ENCODE peak calls at places on chromosomes 6 and 20, in four cellular contexts. One of them, this sample, is unnamed. For H3K4me1, the result is how much of the 10 kb centered on the place peaks cover.

GRCh38 chr6:136491251-136491650 is 59.0 kb downstream of the MAP7 start:
- DNase-seq in hepatocyte: no peak
- DNase-seq in PC-3: no peak
- DNase-seq in A673: no peak
- DNase-seq in this sample: no peak

GRCh38 chr20:31870703-31871601 is 518 bp downstream of the TTLL9 start:
- DNase-seq in hepatocyte: peak
- DNase-seq in PC-3: no peak
- DNase-seq in A673: no peak
- DNase-seq in this sample: no peak

GRCh38 chr6:52435345-52435744 is 15.2 kb downstream of the EFHC1 start:
- DNase-seq in hepatocyte: no peak
- DNase-seq in PC-3: no peak
- DNase-seq in A673: no peak
- DNase-seq in this sample: no peak

GRCh38 chr6:104632565-104632964 is 227.2 kb downstream of the HACE1 start:
- DNase-seq in hepatocyte: no peak
- DNase-seq in PC-3: no peak
- DNase-seq in A673: no peak
- DNase-seq in this sample: no peak

GRCh38 chr6:35425284-35425683 is 26.9 kb upstream of the FANCE start:
- DNase-seq in hepatocyte: no peak
- DNase-seq in PC-3: peak
- DNase-seq in A673: peak
- DNase-seq in this sample: no peak

GRCh38 chr6:119129968-119130484 is 51.6 kb upstream of the FAM184A start:
- DNase-seq in hepatocyte: no peak
- DNase-seq in PC-3: peak
- DNase-seq in A673: no peak
- DNase-seq in this sample: peak

GRCh38 chr6:110216140-110216539 is 35.9 kb downstream of the CDC40 start:
- DNase-seq in hepatocyte: no peak
- DNase-seq in PC-3: no peak
- DNase-seq in A673: no peak
- DNase-seq in this sample: no peak

GRCh38 chr20:38812182-38812581 is 6.7 kb downstream of the PPP1R16B start:
- DNase-seq in hepatocyte: no peak
- DNase-seq in PC-3: no peak
- DNase-seq in A673: no peak
- DNase-seq in this sample: peak

GRCh38 chr6:32685603-32686002 is 19.1 kb upstream of the HLA-DQB1 start:
- DNase-seq in hepatocyte: no peak
- DNase-seq in PC-3: no peak
- DNase-seq in A673: no peak
- DNase-seq in this sample: no peak

GRCh38 chr6:137490506-137490905 is 3.7 kb downstream of the OLIG3 start:
- DNase-seq in hepatocyte: no peak
- DNase-seq in PC-3: no peak
- DNase-seq in A673: no peak
- DNase-seq in this sample: no peak

GRCh38 chr6:124964764-124965105 is 2.5 kb downstream of the RNF217 start:
- DNase-seq in hepatocyte: no peak
- DNase-seq in PC-3: peak
- DNase-seq in A673: no peak
- DNase-seq in this sample: no peak

GRCh38 chr20:44961024-44961866 is 1.0 kb upstream of the TOMM34 start:
- DNase-seq in hepatocyte: no peak
- DNase-seq in PC-3: peak
- DNase-seq in A673: peak
- DNase-seq in this sample: no peak

GRCh38 chr20:63525185-63525584 is 4.6 kb downstream of the PPDPF start:
- DNase-seq in hepatocyte: no peak
- DNase-seq in PC-3: no peak
- DNase-seq in A673: no peak
- DNase-seq in this sample: no peak

GRCh38 chr20:13525225-13525940 is 113.3 kb downstream of the TASP1 start:
- DNase-seq in hepatocyte: no peak
- DNase-seq in PC-3: peak
- DNase-seq in A673: no peak
- DNase-seq in this sample: peak

GRCh38 chr20:24981282-24981681 is 11.3 kb downstream of the APMAP start:
- DNase-seq in hepatocyte: no peak
- DNase-seq in PC-3: no peak
- DNase-seq in A673: no peak
- DNase-seq in this sample: no peak

GRCh38 chr6:104771258-104771832 is 88.4 kb downstream of the HACE1 start:
- DNase-seq in hepatocyte: peak
- DNase-seq in PC-3: peak
- DNase-seq in A673: peak
- DNase-seq in this sample: no peak

GRCh38 chr6:82612475-82612874 is 248.9 kb downstream of the TPBG start:
- DNase-seq in hepatocyte: no peak
- DNase-seq in PC-3: no peak
- DNase-seq in A673: peak
- DNase-seq in this sample: peak

GRCh38 chr20:63819224-63819917 is 11.7 kb downstream of the ZBTB46 start:
- DNase-seq in hepatocyte: no peak
- DNase-seq in PC-3: peak
- DNase-seq in A673: peak
- DNase-seq in this sample: peak

GRCh38 chr20:10603971-10604864 is 69.6 kb downstream of the JAG1 start:
- DNase-seq in hepatocyte: peak
- DNase-seq in PC-3: peak
- DNase-seq in A673: no peak
- DNase-seq in this sample: peak

GRCh38 chr6:1987640-1988039 is 257.8 kb downstream of the GMDS start:
- DNase-seq in hepatocyte: no peak
- DNase-seq in PC-3: peak
- DNase-seq in A673: peak
- DNase-seq in this sample: no peak

GRCh38 chr20:60477958-60478357 is 519.7 kb downstream of the CDH26 start:
- DNase-seq in hepatocyte: no peak
- DNase-seq in PC-3: no peak
- DNase-seq in A673: no peak
- DNase-seq in this sample: no peak

GRCh38 chr20:45974896-45975565 is 3.0 kb upstream of the ZNF335 start:
- DNase-seq in hepatocyte: no peak
- DNase-seq in PC-3: peak
- DNase-seq in A673: no peak
- DNase-seq in this sample: no peak

GRCh38 chr6:82144852-82145332 is 102.7 kb downstream of the IBTK start:
- DNase-seq in hepatocyte: peak
- DNase-seq in PC-3: peak
- DNase-seq in A673: peak
- DNase-seq in this sample: peak

GRCh38 chr20:5171074-5171789 is 44.4 kb downstream of the CDS2 start:
- DNase-seq in hepatocyte: no peak
- DNase-seq in PC-3: no peak
- DNase-seq in A673: no peak
- DNase-seq in this sample: peak

DNA sequence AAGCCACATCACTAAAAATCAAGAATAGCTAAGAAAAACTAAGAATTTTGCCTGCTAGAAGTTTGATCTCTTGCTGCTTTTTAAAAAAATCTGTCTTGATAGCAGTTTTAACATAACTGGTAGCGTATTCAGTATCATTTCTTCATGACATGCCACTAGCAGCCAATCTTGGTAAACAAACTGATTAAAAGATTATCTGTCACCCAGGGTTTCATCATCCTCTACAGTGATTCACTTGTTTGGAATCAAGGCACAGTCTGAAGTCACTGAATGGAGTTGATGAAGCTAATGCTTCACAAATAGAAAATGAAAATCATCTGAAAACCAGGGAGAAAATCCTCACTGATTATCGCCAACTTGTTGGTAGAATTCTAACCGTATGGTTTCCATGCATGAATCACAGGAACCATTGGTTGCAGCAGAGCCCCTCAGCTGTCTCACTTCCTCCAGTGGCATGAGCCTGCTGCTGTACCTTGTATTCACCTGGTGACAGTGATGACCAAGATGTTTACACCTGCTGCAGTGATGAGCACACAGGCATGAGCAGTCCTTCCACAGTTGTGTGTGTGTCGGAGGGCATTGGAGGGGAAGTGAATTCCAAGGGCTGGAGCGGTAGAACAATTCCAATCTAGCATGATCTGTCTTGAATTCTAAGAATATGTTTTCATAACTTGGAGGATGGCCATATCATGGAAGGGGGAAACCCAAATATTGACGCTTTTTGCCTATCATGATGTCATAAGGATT is 275.0 kb downstream of the KHDC1L start:
- DNase-seq in hepatocyte: peak
- DNase-seq in PC-3: peak
- DNase-seq in A673: peak
- DNase-seq in this sample: no peak
- H3K4me1 ChIP-seq in hepatocyte: under half
- H3K4me1 ChIP-seq in PC-3: under half
- H3K4me1 ChIP-seq in A673: half or more
- H3K4me1 ChIP-seq in this sample: under half

GRCh38 chr6:143746202-143747119 is 68.7 kb downstream of the PHACTR2 start:
- DNase-seq in hepatocyte: no peak
- DNase-seq in PC-3: no peak
- DNase-seq in A673: no peak
- DNase-seq in this sample: no peak

GRCh38 chr6:143747347-143747842 is 69.6 kb downstream of the PHACTR2 start:
- DNase-seq in hepatocyte: peak
- DNase-seq in PC-3: no peak
- DNase-seq in A673: no peak
- DNase-seq in this sample: no peak

GRCh38 chr6:143743256-143744166 is 65.7 kb downstream of the PHACTR2 start:
- DNase-seq in hepatocyte: peak
- DNase-seq in PC-3: no peak
- DNase-seq in A673: no peak
- DNase-seq in this sample: no peak

GRCh38 chr6:143744593-143745151 is 66.9 kb downstream of the PHACTR2 start:
- DNase-seq in hepatocyte: peak
- DNase-seq in PC-3: peak
- DNase-seq in A673: no peak
- DNase-seq in this sample: peak

GRCh38 chr6:143745160-143746133 is 67.7 kb downstream of the PHACTR2 start:
- DNase-seq in hepatocyte: peak
- DNase-seq in PC-3: peak
- DNase-seq in A673: peak
- DNase-seq in this sample: peak
- H3K4me1 ChIP-seq in hepatocyte: half or more
- H3K4me1 ChIP-seq in PC-3: under half
- H3K4me1 ChIP-seq in A673: under half
- H3K4me1 ChIP-seq in this sample: under half

GRCh38 chr6:43494321-43494720 is 15.8 kb downstream of the LRRC73 start:
- DNase-seq in hepatocyte: no peak
- DNase-seq in PC-3: no peak
- DNase-seq in A673: no peak
- DNase-seq in this sample: no peak
- H3K4me1 ChIP-seq in hepatocyte: under half
- H3K4me1 ChIP-seq in PC-3: under half
- H3K4me1 ChIP-seq in A673: under half
- H3K4me1 ChIP-seq in this sample: under half

DNA sequence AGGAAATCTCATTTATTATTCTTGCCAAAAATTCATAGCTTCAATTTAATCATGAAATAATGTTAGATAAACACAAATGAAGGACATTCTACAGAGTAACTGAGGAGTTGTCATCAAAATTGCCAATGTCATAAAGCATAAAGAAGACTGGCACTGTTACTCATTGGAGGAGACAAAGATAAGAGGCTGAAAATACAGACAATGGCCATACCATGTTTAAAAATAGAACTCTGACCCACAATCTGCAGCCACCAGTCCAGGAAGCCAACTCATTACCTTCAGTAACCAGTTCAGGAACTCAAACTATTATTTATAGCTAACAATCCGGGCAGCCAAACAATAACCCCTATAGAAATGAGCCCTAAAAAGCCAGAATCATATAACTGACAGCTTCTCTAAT is 795.6 kb downstream of the TENT5A start:
- DNase-seq in hepatocyte: no peak
- DNase-seq in PC-3: no peak
- DNase-seq in A673: no peak
- DNase-seq in this sample: no peak
- H3K4me1 ChIP-seq in hepatocyte: under half
- H3K4me1 ChIP-seq in PC-3: under half
- H3K4me1 ChIP-seq in A673: under half
- H3K4me1 ChIP-seq in this sample: under half

DNA sequence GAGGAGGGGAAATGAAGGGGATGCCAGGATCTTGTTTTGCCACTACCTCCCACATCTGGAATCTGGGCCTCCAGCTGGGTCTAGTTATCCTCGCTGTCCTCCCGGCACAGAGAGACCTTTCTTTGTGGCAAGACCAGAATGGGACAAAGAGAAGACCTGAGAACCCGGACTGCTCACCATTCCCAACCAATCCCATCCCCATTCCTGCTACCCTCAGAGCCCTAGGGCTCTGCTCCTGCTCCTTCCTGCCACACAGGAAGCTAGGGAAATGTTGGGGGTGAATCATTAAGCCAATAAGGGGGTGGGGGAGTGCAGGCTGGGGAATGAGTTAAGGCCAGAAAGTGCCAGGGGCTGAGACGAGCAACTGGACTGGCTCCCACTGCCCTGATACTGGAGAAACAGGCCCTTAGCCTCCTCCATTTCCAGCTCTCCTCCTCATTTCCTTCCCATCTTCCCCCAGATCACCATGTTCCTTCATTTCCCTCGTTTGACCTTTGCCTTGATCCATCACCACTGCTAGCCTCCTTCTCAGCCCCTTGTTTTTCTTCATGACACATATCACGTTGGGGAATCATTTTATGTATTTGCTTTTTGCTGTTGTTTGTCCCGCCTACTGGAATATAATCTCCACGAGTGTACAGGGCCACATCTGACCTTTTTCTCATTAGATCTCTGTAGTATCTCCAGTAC is 4.6 kb upstream of the IER3 start:
- DNase-seq in hepatocyte: no peak
- DNase-seq in PC-3: peak
- DNase-seq in A673: no peak
- DNase-seq in this sample: no peak
- H3K4me1 ChIP-seq in hepatocyte: under half
- H3K4me1 ChIP-seq in PC-3: half or more
- H3K4me1 ChIP-seq in A673: under half
- H3K4me1 ChIP-seq in this sample: under half

DNA sequence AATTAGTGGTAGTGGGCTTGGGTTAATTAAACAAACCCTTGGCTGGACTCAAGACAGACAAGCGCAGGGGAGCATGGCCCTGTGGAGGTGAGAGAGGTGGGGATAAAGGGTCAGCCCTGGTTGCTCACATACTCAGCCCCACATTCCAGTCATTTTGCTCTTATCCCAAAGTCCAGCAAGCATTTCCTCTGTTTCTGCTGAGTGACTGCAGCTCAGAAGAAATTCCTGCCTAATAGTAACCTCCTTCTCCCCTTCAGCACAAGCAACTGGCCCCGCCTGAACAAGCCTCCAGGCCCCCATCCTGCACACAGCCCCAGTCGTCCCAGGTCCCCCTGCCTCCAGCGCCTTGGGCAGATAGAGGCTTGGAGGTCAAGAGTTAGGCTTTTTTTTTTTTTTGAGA is 3.6 kb upstream of the TFEB start:
- DNase-seq in hepatocyte: no peak
- DNase-seq in PC-3: no peak
- DNase-seq in A673: no peak
- DNase-seq in this sample: no peak
- H3K4me1 ChIP-seq in hepatocyte: under half
- H3K4me1 ChIP-seq in PC-3: under half
- H3K4me1 ChIP-seq in A673: under half
- H3K4me1 ChIP-seq in this sample: under half

GRCh38 chr6:4533576-4533975 is 242.6 kb upstream of the CDYL start:
- DNase-seq in hepatocyte: no peak
- DNase-seq in PC-3: peak
- DNase-seq in A673: no peak
- DNase-seq in this sample: no peak
- H3K4me1 ChIP-seq in hepatocyte: under half
- H3K4me1 ChIP-seq in PC-3: under half
- H3K4me1 ChIP-seq in A673: under half
- H3K4me1 ChIP-seq in this sample: under half